ENCODE peak calls at places on chromosomes 12 and 14, in ten cellular contexts. One of them, this sample, is unnamed.

GRCh38 chr12:67539946-67540345 is 108.6 kb upstream of the DYRK2 start:
- DNase-seq in HCT116: no peak
- DNase-seq in astrocyte of the spinal cord: no peak
- DNase-seq in naive thymus-derived CD4-positive, alpha-beta T cell: no peak
- DNase-seq in IMR-90: no peak
- DNase-seq in AG04450: no peak
- DNase-seq in Caco-2: no peak
- DNase-seq in heart left ventricle: no peak
- DNase-seq in astrocyte: peak; percentile 22
- DNase-seq in cardiac fibroblast: no peak
- DNase-seq in this sample: no peak

GRCh38 chr14:88426271-88426670 is 40.8 kb downstream of the SPATA7 start:
- DNase-seq in HCT116: no peak
- DNase-seq in astrocyte of the spinal cord: peak; percentile 58
- DNase-seq in naive thymus-derived CD4-positive, alpha-beta T cell: no peak
- DNase-seq in IMR-90: peak; percentile 74
- DNase-seq in AG04450: peak; percentile 10
- DNase-seq in Caco-2: no peak
- DNase-seq in heart left ventricle: no peak
- DNase-seq in astrocyte: peak; percentile 74
- DNase-seq in cardiac fibroblast: peak; percentile 11
- DNase-seq in this sample: peak; percentile 61

GRCh38 chr12:130114952-130115351 is 47.3 kb upstream of the FZD10 start:
- DNase-seq in HCT116: no peak
- DNase-seq in astrocyte of the spinal cord: no peak
- DNase-seq in naive thymus-derived CD4-positive, alpha-beta T cell: no peak
- DNase-seq in IMR-90: no peak
- DNase-seq in AG04450: no peak
- DNase-seq in Caco-2: no peak
- DNase-seq in heart left ventricle: no peak
- DNase-seq in astrocyte: no peak
- DNase-seq in cardiac fibroblast: no peak
- DNase-seq in this sample: no peak

GRCh38 chr14:79971330-79971729 is 240.0 kb downstream of the DIO2 start:
- DNase-seq in HCT116: no peak
- DNase-seq in astrocyte of the spinal cord: peak; percentile 57
- DNase-seq in naive thymus-derived CD4-positive, alpha-beta T cell: no peak
- DNase-seq in IMR-90: peak; percentile 87
- DNase-seq in AG04450: peak; percentile 15
- DNase-seq in Caco-2: no peak
- DNase-seq in heart left ventricle: no peak
- DNase-seq in astrocyte: peak; percentile 55
- DNase-seq in cardiac fibroblast: no peak
- DNase-seq in this sample: no peak

GRCh38 chr14:29043751-29044150 is 277.2 kb downstream of the FOXG1 start:
- DNase-seq in HCT116: no peak
- DNase-seq in astrocyte of the spinal cord: no peak
- DNase-seq in naive thymus-derived CD4-positive, alpha-beta T cell: no peak
- DNase-seq in IMR-90: no peak
- DNase-seq in AG04450: no peak
- DNase-seq in Caco-2: no peak
- DNase-seq in heart left ventricle: no peak
- DNase-seq in astrocyte: no peak
- DNase-seq in cardiac fibroblast: no peak
- DNase-seq in this sample: no peak

GRCh38 chr12:89309815-89310214 is 42.5 kb downstream of the DUSP6 start:
- DNase-seq in HCT116: no peak
- DNase-seq in astrocyte of the spinal cord: no peak
- DNase-seq in naive thymus-derived CD4-positive, alpha-beta T cell: no peak
- DNase-seq in IMR-90: no peak
- DNase-seq in AG04450: no peak
- DNase-seq in Caco-2: no peak
- DNase-seq in heart left ventricle: no peak
- DNase-seq in astrocyte: no peak
- DNase-seq in cardiac fibroblast: no peak
- DNase-seq in this sample: no peak

GRCh38 chr14:100660498-100661339 is 66.0 kb upstream of the DLK1 start:
- DNase-seq in HCT116: peak; percentile 47
- DNase-seq in astrocyte of the spinal cord: no peak
- DNase-seq in naive thymus-derived CD4-positive, alpha-beta T cell: no peak
- DNase-seq in IMR-90: peak; percentile 86
- DNase-seq in AG04450: no peak
- DNase-seq in Caco-2: no peak
- DNase-seq in heart left ventricle: no peak
- DNase-seq in astrocyte: peak; percentile 49
- DNase-seq in cardiac fibroblast: no peak
- DNase-seq in this sample: no peak

GRCh38 chr12:13146539-13146938 is 43.1 kb upstream of the GSG1 start:
- DNase-seq in HCT116: no peak
- DNase-seq in astrocyte of the spinal cord: no peak
- DNase-seq in naive thymus-derived CD4-positive, alpha-beta T cell: no peak
- DNase-seq in IMR-90: no peak
- DNase-seq in AG04450: no peak
- DNase-seq in Caco-2: no peak
- DNase-seq in heart left ventricle: no peak
- DNase-seq in astrocyte: no peak
- DNase-seq in cardiac fibroblast: peak; percentile 63
- DNase-seq in this sample: peak; percentile 59

GRCh38 chr12:7787574-7788315 is 1.5 kb upstream of the NANOG start:
- DNase-seq in HCT116: no peak
- DNase-seq in astrocyte of the spinal cord: no peak
- DNase-seq in naive thymus-derived CD4-positive, alpha-beta T cell: no peak
- DNase-seq in IMR-90: no peak
- DNase-seq in AG04450: no peak
- DNase-seq in Caco-2: no peak
- DNase-seq in heart left ventricle: no peak
- DNase-seq in astrocyte: no peak
- DNase-seq in cardiac fibroblast: peak; percentile 22
- DNase-seq in this sample: no peak

GRCh38 chr12:52041695-52042123 is 9.5 kb upstream of the NR4A1 start:
- DNase-seq in HCT116: no peak
- DNase-seq in astrocyte of the spinal cord: peak; percentile 42
- DNase-seq in naive thymus-derived CD4-positive, alpha-beta T cell: no peak
- DNase-seq in IMR-90: peak; percentile 44
- DNase-seq in AG04450: no peak
- DNase-seq in Caco-2: no peak
- DNase-seq in heart left ventricle: peak; percentile 76
- DNase-seq in astrocyte: peak; percentile 27
- DNase-seq in cardiac fibroblast: peak; percentile 78
- DNase-seq in this sample: peak; percentile 89

GRCh38 chr14:54172562-54172961 is 215.9 kb upstream of the BMP4 start:
- DNase-seq in HCT116: no peak
- DNase-seq in astrocyte of the spinal cord: no peak
- DNase-seq in naive thymus-derived CD4-positive, alpha-beta T cell: no peak
- DNase-seq in IMR-90: no peak
- DNase-seq in AG04450: no peak
- DNase-seq in Caco-2: no peak
- DNase-seq in heart left ventricle: no peak
- DNase-seq in astrocyte: no peak
- DNase-seq in cardiac fibroblast: no peak
- DNase-seq in this sample: no peak

GRCh38 chr14:70354204-70354603 is 5.3 kb downstream of the COX16 start:
- DNase-seq in HCT116: no peak
- DNase-seq in astrocyte of the spinal cord: no peak
- DNase-seq in naive thymus-derived CD4-positive, alpha-beta T cell: no peak
- DNase-seq in IMR-90: no peak
- DNase-seq in AG04450: no peak
- DNase-seq in Caco-2: no peak
- DNase-seq in heart left ventricle: no peak
- DNase-seq in astrocyte: no peak
- DNase-seq in cardiac fibroblast: no peak
- DNase-seq in this sample: no peak

GRCh38 chr12:87136330-87136976 is 880.3 kb upstream of the MGAT4C start:
- DNase-seq in HCT116: no peak
- DNase-seq in astrocyte of the spinal cord: peak; percentile 65
- DNase-seq in naive thymus-derived CD4-positive, alpha-beta T cell: no peak
- DNase-seq in IMR-90: peak; percentile 60
- DNase-seq in AG04450: peak; percentile 30
- DNase-seq in Caco-2: no peak
- DNase-seq in heart left ventricle: no peak
- DNase-seq in astrocyte: peak; percentile 57
- DNase-seq in cardiac fibroblast: peak; percentile 75
- DNase-seq in this sample: peak; percentile 78

GRCh38 chr14:42112108-42112507 is 505.4 kb downstream of the LRFN5 start:
- DNase-seq in HCT116: no peak
- DNase-seq in astrocyte of the spinal cord: peak; percentile 35
- DNase-seq in naive thymus-derived CD4-positive, alpha-beta T cell: no peak
- DNase-seq in IMR-90: peak; percentile 41
- DNase-seq in AG04450: no peak
- DNase-seq in Caco-2: no peak
- DNase-seq in heart left ventricle: no peak
- DNase-seq in astrocyte: peak; percentile 49
- DNase-seq in cardiac fibroblast: peak; percentile 2
- DNase-seq in this sample: peak; percentile 6

GRCh38 chr12:117162649-117163048 is 27.6 kb downstream of the FBXO21 start:
- DNase-seq in HCT116: no peak
- DNase-seq in astrocyte of the spinal cord: no peak
- DNase-seq in naive thymus-derived CD4-positive, alpha-beta T cell: no peak
- DNase-seq in IMR-90: no peak
- DNase-seq in AG04450: no peak
- DNase-seq in Caco-2: no peak
- DNase-seq in heart left ventricle: no peak
- DNase-seq in astrocyte: no peak
- DNase-seq in cardiac fibroblast: no peak
- DNase-seq in this sample: no peak

GRCh38 chr12:29519585-29520182 is 22.2 kb upstream of the OVCH1 start:
- DNase-seq in HCT116: peak; percentile 29
- DNase-seq in astrocyte of the spinal cord: peak; percentile 76
- DNase-seq in naive thymus-derived CD4-positive, alpha-beta T cell: no peak
- DNase-seq in IMR-90: peak; percentile 68
- DNase-seq in AG04450: peak; percentile 36
- DNase-seq in Caco-2: peak; percentile 43
- DNase-seq in heart left ventricle: peak; percentile 13
- DNase-seq in astrocyte: peak; percentile 17
- DNase-seq in cardiac fibroblast: peak; percentile 79
- DNase-seq in this sample: peak; percentile 80

GRCh38 chr14:70779667-70780066 is 29.6 kb downstream of the MAP3K9 start:
- DNase-seq in HCT116: no peak
- DNase-seq in astrocyte of the spinal cord: no peak
- DNase-seq in naive thymus-derived CD4-positive, alpha-beta T cell: no peak
- DNase-seq in IMR-90: no peak
- DNase-seq in AG04450: no peak
- DNase-seq in Caco-2: no peak
- DNase-seq in heart left ventricle: peak; percentile 29
- DNase-seq in astrocyte: no peak
- DNase-seq in cardiac fibroblast: no peak
- DNase-seq in this sample: no peak

GRCh38 chr12:69908208-69908607 is 83.2 kb downstream of the MYRFL start:
- DNase-seq in HCT116: no peak
- DNase-seq in astrocyte of the spinal cord: no peak
- DNase-seq in naive thymus-derived CD4-positive, alpha-beta T cell: no peak
- DNase-seq in IMR-90: no peak
- DNase-seq in AG04450: no peak
- DNase-seq in Caco-2: no peak
- DNase-seq in heart left ventricle: no peak
- DNase-seq in astrocyte: no peak
- DNase-seq in cardiac fibroblast: peak; percentile 76
- DNase-seq in this sample: no peak

DNA sequence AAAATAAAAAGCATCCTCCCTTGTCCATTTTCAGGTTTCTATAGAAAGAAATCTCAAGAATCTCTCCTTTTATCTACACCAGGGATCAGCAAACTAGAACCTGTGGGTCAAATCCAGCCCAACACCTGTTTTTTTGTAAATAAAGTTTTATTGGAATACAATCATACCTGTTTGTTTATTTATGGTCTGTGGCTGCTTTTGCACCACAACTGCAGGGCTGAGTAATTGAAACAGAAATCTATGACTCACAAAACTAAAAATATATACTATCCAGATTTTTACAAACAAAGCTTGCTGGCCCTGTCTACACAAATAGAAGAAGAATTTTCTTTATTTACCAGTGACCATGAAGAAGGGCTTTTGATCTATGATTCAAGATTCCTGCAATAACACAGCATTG is 95.1 kb upstream of the COCH start:
- DNase-seq in HCT116: no peak
- DNase-seq in astrocyte of the spinal cord: peak; percentile 28
- DNase-seq in naive thymus-derived CD4-positive, alpha-beta T cell: no peak
- DNase-seq in IMR-90: peak; percentile 48
- DNase-seq in AG04450: no peak
- DNase-seq in Caco-2: no peak
- DNase-seq in heart left ventricle: no peak
- DNase-seq in astrocyte: peak; percentile 23
- DNase-seq in cardiac fibroblast: no peak
- DNase-seq in this sample: peak; percentile 39
- H3K4me3 ChIP-seq in HCT116: no peak overlapping the region
- H3K4me3 ChIP-seq in astrocyte of the spinal cord: no peak overlapping the region
- H3K4me3 ChIP-seq in naive thymus-derived CD4-positive, alpha-beta T cell: no peak overlapping the region
- H3K4me3 ChIP-seq in IMR-90: no peak overlapping the region
- H3K4me3 ChIP-seq in AG04450: no peak overlapping the region
- H3K4me3 ChIP-seq in Caco-2: no peak overlapping the region
- H3K4me3 ChIP-seq in heart left ventricle: no peak overlapping the region
- H3K4me3 ChIP-seq in astrocyte: no peak overlapping the region
- H3K4me3 ChIP-seq in cardiac fibroblast: no peak overlapping the region
- H3K4me3 ChIP-seq in this sample: no peak overlapping the region

GRCh38 chr12:106760184-106760531 is 14.3 kb upstream of the RIC8B start:
- DNase-seq in HCT116: no peak
- DNase-seq in astrocyte of the spinal cord: no peak
- DNase-seq in naive thymus-derived CD4-positive, alpha-beta T cell: no peak
- DNase-seq in IMR-90: peak; percentile 15
- DNase-seq in AG04450: no peak
- DNase-seq in Caco-2: no peak
- DNase-seq in heart left ventricle: no peak
- DNase-seq in astrocyte: no peak
- DNase-seq in cardiac fibroblast: no peak
- DNase-seq in this sample: no peak
- H3K4me3 ChIP-seq in HCT116: no peak overlapping the region
- H3K4me3 ChIP-seq in astrocyte of the spinal cord: no peak overlapping the region
- H3K4me3 ChIP-seq in naive thymus-derived CD4-positive, alpha-beta T cell: peak overlapping the region; percentile 8
- H3K4me3 ChIP-seq in IMR-90: no peak overlapping the region
- H3K4me3 ChIP-seq in AG04450: no peak overlapping the region
- H3K4me3 ChIP-seq in Caco-2: no peak overlapping the region
- H3K4me3 ChIP-seq in heart left ventricle: no peak overlapping the region
- H3K4me3 ChIP-seq in astrocyte: no peak overlapping the region
- H3K4me3 ChIP-seq in cardiac fibroblast: no peak overlapping the region
- H3K4me3 ChIP-seq in this sample: peak overlapping the region; percentile 49

DNA sequence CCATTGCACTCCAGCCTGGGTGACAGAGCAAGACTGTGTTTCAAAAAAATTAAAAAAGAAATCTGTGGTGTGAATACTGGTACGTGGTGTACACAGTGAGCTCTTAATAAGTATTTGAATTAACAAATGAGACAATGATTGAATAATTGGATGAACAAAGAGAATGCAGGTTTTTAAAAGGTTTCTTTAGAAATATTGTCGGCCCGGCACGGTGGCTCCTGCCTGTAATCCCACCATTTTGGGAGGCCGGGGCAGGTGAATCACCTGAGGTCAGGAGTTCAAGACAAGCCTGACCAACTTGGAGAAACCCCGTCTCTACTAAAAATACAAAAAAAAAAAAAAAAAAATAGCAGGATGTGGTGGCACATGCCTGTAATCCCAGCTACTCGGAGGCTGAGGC is 6.6 kb downstream of the HIF1A start:
- DNase-seq in HCT116: no peak
- DNase-seq in astrocyte of the spinal cord: peak; percentile 22
- DNase-seq in naive thymus-derived CD4-positive, alpha-beta T cell: no peak
- DNase-seq in IMR-90: no peak
- DNase-seq in AG04450: no peak
- DNase-seq in Caco-2: no peak
- DNase-seq in heart left ventricle: no peak
- DNase-seq in astrocyte: no peak
- DNase-seq in cardiac fibroblast: peak; percentile 53
- DNase-seq in this sample: peak; percentile 8
- H3K4me3 ChIP-seq in HCT116: no peak overlapping the region
- H3K4me3 ChIP-seq in astrocyte of the spinal cord: peak overlapping the region; percentile 6
- H3K4me3 ChIP-seq in naive thymus-derived CD4-positive, alpha-beta T cell: no peak overlapping the region
- H3K4me3 ChIP-seq in IMR-90: no peak overlapping the region
- H3K4me3 ChIP-seq in AG04450: no peak overlapping the region
- H3K4me3 ChIP-seq in Caco-2: no peak overlapping the region
- H3K4me3 ChIP-seq in heart left ventricle: no peak overlapping the region
- H3K4me3 ChIP-seq in astrocyte: no peak overlapping the region
- H3K4me3 ChIP-seq in cardiac fibroblast: peak overlapping the region; percentile 82
- H3K4me3 ChIP-seq in this sample: peak overlapping the region; percentile 95

GRCh38 chr14:23066368-23066767 is 9.0 kb upstream of the CDH24 start:
- DNase-seq in HCT116: no peak
- DNase-seq in astrocyte of the spinal cord: no peak
- DNase-seq in naive thymus-derived CD4-positive, alpha-beta T cell: no peak
- DNase-seq in IMR-90: no peak
- DNase-seq in AG04450: no peak
- DNase-seq in Caco-2: no peak
- DNase-seq in heart left ventricle: no peak
- DNase-seq in astrocyte: no peak
- DNase-seq in cardiac fibroblast: no peak
- DNase-seq in this sample: no peak
- H3K4me3 ChIP-seq in HCT116: no peak overlapping the region
- H3K4me3 ChIP-seq in astrocyte of the spinal cord: no peak overlapping the region
- H3K4me3 ChIP-seq in naive thymus-derived CD4-positive, alpha-beta T cell: no peak overlapping the region
- H3K4me3 ChIP-seq in IMR-90: no peak overlapping the region
- H3K4me3 ChIP-seq in AG04450: no peak overlapping the region
- H3K4me3 ChIP-seq in Caco-2: no peak overlapping the region
- H3K4me3 ChIP-seq in heart left ventricle: no peak overlapping the region
- H3K4me3 ChIP-seq in astrocyte: no peak overlapping the region
- H3K4me3 ChIP-seq in cardiac fibroblast: no peak overlapping the region
- H3K4me3 ChIP-seq in this sample: no peak overlapping the region

This sample was measured in adipocyte.